ENCODE peak calls at places on chromosomes 16 and 17, in five cellular contexts. G, Z, J, O and K are unnamed samples.

GRCh38 chr17:44959821-44960523 is 8.1 kb downstream of the C1QL1 start:
- DNase-seq in Z (no peak), O (peak), J (no peak), G (no peak), K (no peak)

GRCh38 chr16:86984975-86985655 is 332.1 kb downstream of the C16orf95 start:
- DNase-seq in O (peak), G (no peak), Z (peak), J (no peak), K (no peak)

GRCh38 chr16:66809765-66810164 is 8.4 kb upstream of the TERB1 start:
- DNase-seq in O (no peak), Z (no peak), G (no peak), J (no peak), K (no peak)

GRCh38 chr16:51540259-51540658 is 389.2 kb upstream of the SALL1 start:
- DNase-seq in Z (peak), O (no peak), J (no peak), G (no peak), K (no peak)

GRCh38 chr17:68290268-68290954 is 516 bp downstream of the SLC16A6 start:
- DNase-seq in Z (no peak), G (no peak), O (peak), J (peak), K (no peak)

GRCh38 chr16:11796227-11797165 is 562 bp downstream of the ZC3H7A start:
- DNase-seq in O (peak), G (peak), Z (peak), J (peak), K (no peak)

GRCh38 chr16:66594739-66595138 is 9.8 kb upstream of the CMTM3 start:
- DNase-seq in O (no peak), G (no peak), Z (no peak), J (no peak), K (no peak)

GRCh38 chr17:38592487-38592886 is 13.3 kb downstream of the SRCIN1 start:
- DNase-seq in O (no peak), G (no peak), J (no peak), Z (no peak), K (no peak)

GRCh38 chr17:4940625-4941021 is 555 bp downstream of the RNF167 start:
- DNase-seq in J (peak), G (no peak), Z (no peak), O (no peak), K (no peak)

GRCh38 chr17:76467366-76467765 is at the start of gene AANAT:
- DNase-seq in J (no peak), Z (no peak), G (no peak), O (no peak), K (no peak)

GRCh38 chr17:57925361-57925990 is 29.7 kb downstream of the CUEDC1 start:
- DNase-seq in J (no peak), O (peak), Z (no peak), G (no peak), K (no peak)

GRCh38 chr17:49991409-49991808 is 3.6 kb downstream of the DLX3 start:
- DNase-seq in Z (no peak), O (peak), J (peak), G (no peak), K (no peak)

GRCh38 chr16:83118365-83118764 is 491.6 kb downstream of the CDH13 start:
- DNase-seq in G (peak), Z (peak), J (no peak), O (no peak), K (no peak)

GRCh38 chr17:74192950-74193781 is 10.3 kb upstream of the RPL38 start:
- DNase-seq in J (peak), O (peak), G (no peak), Z (no peak), K (no peak)

GRCh38 chr17:49404906-49405305 is 9.8 kb downstream of the PHB1 start:
- DNase-seq in G (no peak), O (peak), Z (no peak), J (no peak), K (no peak)

GRCh38 chr17:46732133-46732532 is 86.4 kb downstream of the WNT3 start:
- DNase-seq in J (no peak), Z (no peak), G (no peak), O (no peak), K (no peak)

GRCh38 chr17:10171581-10171981 is 26.8 kb downstream of the GAS7 start:
- DNase-seq in J (no peak), O (no peak), G (peak), Z (peak), K (peak)

GRCh38 chr17:8148560-8148959 is 3.6 kb downstream of the PER1 start:
- DNase-seq in Z (no peak), G (no peak), O (no peak), J (peak), K (no peak)

GRCh38 chr16:85570213-85570734 is 42.8 kb upstream of the GSE1 start:
- DNase-seq in O (no peak), J (no peak), Z (no peak), G (no peak), K (no peak)

GRCh38 chr17:34246436-34246835 is 8.6 kb upstream of the CCL2 start:
- DNase-seq in J (no peak), G (no peak), Z (no peak), O (no peak), K (no peak)

GRCh38 chr17:38579934-38580333 is 25.8 kb downstream of the SRCIN1 start:
- DNase-seq in J (no peak), Z (no peak), G (peak), O (peak), K (peak)

GRCh38 chr17:38861399-38861843 is 7.9 kb upstream of the RPL23 start:
- DNase-seq in O (peak), J (no peak), G (no peak), Z (no peak), K (no peak)

GRCh38 chr16:57093845-57094564 is 1.6 kb downstream of the CPNE2 start:
- DNase-seq in G (no peak), Z (no peak), J (no peak), O (no peak), K (no peak)

GRCh38 chr16:57091990-57092785 is at the start of gene CPNE2:
- DNase-seq in Z (peak), J (peak), O (peak), G (peak), K (peak)

GRCh38 chr16:57089406-57089805 is 3.0 kb upstream of the CPNE2 start:
- DNase-seq in Z (no peak), J (no peak), O (no peak), G (no peak), K (no peak)

GRCh38 chr16:57092786-57093301 is 461 bp downstream of the CPNE2 start:
- DNase-seq in O (peak), J (peak), G (peak), Z (no peak), K (no peak)

GRCh38 chr16:57091200-57091989 is 988 bp upstream of the CPNE2 start:
- DNase-seq in G (peak), O (peak), J (peak), Z (no peak), K (peak)
- H3K4me3 ChIP-seq in G (peak), O (peak), J (peak), Z (peak), K (peak)

GRCh38 chr17:63185420-63185819 is 219.4 kb downstream of the TANC2 start:
- DNase-seq in J (no peak), G (no peak), O (no peak), Z (peak), K (peak)
- TF ChIP-seq CTCF in J (no peak), G (no peak), O (no peak), Z (peak), K (no peak)

GRCh38 chr17:28049071-28049470 is 6.6 kb downstream of the NLK start:
- DNase-seq in G (no peak), Z (no peak), O (no peak), J (no peak), K (no peak)

GRCh38 chr17:28045304-28045703 is 2.8 kb downstream of the NLK start:
- DNase-seq in J (no peak), G (no peak), Z (no peak), O (no peak), K (no peak)

GRCh38 chr17:28043296-28043695 is 819 bp downstream of the NLK start:
- DNase-seq in Z (no peak), G (no peak), J (no peak), O (no peak), K (no peak)

GRCh38 chr17:28046034-28046825 is 3.8 kb downstream of the NLK start:
- DNase-seq in Z (no peak), O (no peak), J (no peak), G (no peak), K (no peak)

GRCh38 chr17:28047806-28048205 is 5.3 kb downstream of the NLK start:
- DNase-seq in J (no peak), O (peak), Z (no peak), G (no peak), K (no peak)
- H3K4me3 ChIP-seq in J (no peak), O (peak), Z (no peak), G (no peak), K (no peak)

GRCh38 chr16:3087243-3087791 is 11.8 kb downstream of the ZSCAN10 start:
- DNase-seq in O (peak), G (peak), J (no peak), Z (no peak), K (peak)
- TF ChIP-seq CTCF in O (peak), G (peak), J (peak), Z (no peak), K (peak)

GRCh38 chr17:79810138-79811027 is 13.5 kb upstream of the CBX8 start:
- DNase-seq in Z (peak), G (peak), O (peak), J (no peak), K (peak)

GRCh38 chr17:79811036-79811887 is 14.4 kb upstream of the CBX8 start:
- DNase-seq in J (no peak), G (no peak), Z (no peak), O (peak), K (no peak)

GRCh38 chr17:79808763-79809529 is 12.1 kb upstream of the CBX8 start:
- DNase-seq in G (peak), Z (no peak), J (no peak), O (peak), K (peak)

GRCh38 chr17:79811888-79812205 is 15.0 kb upstream of the CBX8 start:
- DNase-seq in G (no peak), J (no peak), O (no peak), Z (no peak), K (no peak)

GRCh38 chr17:79809530-79810137 is 12.8 kb upstream of the CBX8 start:
- DNase-seq in J (no peak), Z (no peak), O (peak), G (no peak), K (no peak)
- H3K4me3 ChIP-seq in J (no peak), Z (no peak), O (no peak), G (peak), K (no peak)